ENCODE peak calls at places on chromosomes 4 and X, in five cellular contexts. One of them, this sample, is unnamed. For H3K36me3, the result is how much of the 10 kb centered on the place peaks cover.

GRCh38 chr4:36551697-36552214 is 270.3 kb downstream of the DTHD1 start:
- DNase-seq in breast epithelium: no peak
- DNase-seq in endodermal cell: no peak
- DNase-seq in right lobe of liver: no peak
- DNase-seq in cardiac muscle cell: no peak
- DNase-seq in this sample: no peak

GRCh38 chr4:7394681-7395451 is 39.9 kb downstream of the PSAPL1 start:
- DNase-seq in cardiac muscle cell: no peak
- DNase-seq in breast epithelium: peak
- DNase-seq in endodermal cell: peak
- DNase-seq in right lobe of liver: no peak
- DNase-seq in this sample: no peak

GRCh38 chr4:726816-727215 is 21.2 kb downstream of the PCGF3 start:
- DNase-seq in breast epithelium: no peak
- DNase-seq in cardiac muscle cell: no peak
- DNase-seq in endodermal cell: no peak
- DNase-seq in right lobe of liver: no peak
- DNase-seq in this sample: no peak

GRCh38 chr4:126604273-126604867 is 1028.4 kb upstream of the INTU start:
- DNase-seq in right lobe of liver: no peak
- DNase-seq in cardiac muscle cell: peak
- DNase-seq in breast epithelium: no peak
- DNase-seq in endodermal cell: no peak
- DNase-seq in this sample: no peak

GRCh38 chr4:37601527-37601926 is 84.6 kb downstream of the RELL1 start:
- DNase-seq in endodermal cell: no peak
- DNase-seq in breast epithelium: no peak
- DNase-seq in right lobe of liver: no peak
- DNase-seq in cardiac muscle cell: peak
- DNase-seq in this sample: peak

GRCh38 chrX:96721398-96721797 is 36.8 kb downstream of the DIAPH2 start:
- DNase-seq in breast epithelium: no peak
- DNase-seq in cardiac muscle cell: no peak
- DNase-seq in right lobe of liver: no peak
- DNase-seq in endodermal cell: no peak
- DNase-seq in this sample: no peak

GRCh38 chrX:72305286-72306084 is at the start of gene CITED1:
- DNase-seq in breast epithelium: no peak
- DNase-seq in endodermal cell: peak
- DNase-seq in right lobe of liver: no peak
- DNase-seq in cardiac muscle cell: no peak
- DNase-seq in this sample: no peak

GRCh38 chr4:74583066-74583700 is 138.2 kb downstream of the AREG start:
- DNase-seq in breast epithelium: no peak
- DNase-seq in endodermal cell: no peak
- DNase-seq in right lobe of liver: no peak
- DNase-seq in cardiac muscle cell: no peak
- DNase-seq in this sample: no peak

GRCh38 chr4:107603430-107603829 is 116.6 kb downstream of the PAPSS1 start:
- DNase-seq in breast epithelium: no peak
- DNase-seq in endodermal cell: no peak
- DNase-seq in right lobe of liver: no peak
- DNase-seq in cardiac muscle cell: peak
- DNase-seq in this sample: no peak

GRCh38 chr4:82043081-82043808 is 330.5 kb downstream of the HNRNPD start:
- DNase-seq in right lobe of liver: peak
- DNase-seq in endodermal cell: peak
- DNase-seq in cardiac muscle cell: peak
- DNase-seq in breast epithelium: no peak
- DNase-seq in this sample: peak

GRCh38 chrX:153886915-153887314 is 942 bp upstream of the L1CAM start:
- DNase-seq in right lobe of liver: no peak
- DNase-seq in breast epithelium: no peak
- DNase-seq in endodermal cell: peak
- DNase-seq in cardiac muscle cell: no peak
- DNase-seq in this sample: no peak

GRCh38 chr4:176436500-176436973 is 116.8 kb downstream of the SPCS3 start:
- DNase-seq in endodermal cell: no peak
- DNase-seq in cardiac muscle cell: peak
- DNase-seq in right lobe of liver: no peak
- DNase-seq in breast epithelium: no peak
- DNase-seq in this sample: no peak

GRCh38 chr4:80989921-80990544 is 40.5 kb upstream of the BMP3 start:
- DNase-seq in cardiac muscle cell: peak
- DNase-seq in endodermal cell: peak
- DNase-seq in right lobe of liver: no peak
- DNase-seq in breast epithelium: no peak
- DNase-seq in this sample: peak

GRCh38 chrX:67614414-67614813 is 70.6 kb downstream of the AR start:
- DNase-seq in cardiac muscle cell: peak
- DNase-seq in right lobe of liver: no peak
- DNase-seq in endodermal cell: no peak
- DNase-seq in breast epithelium: no peak
- DNase-seq in this sample: no peak

GRCh38 chr4:153221783-153222161 is 17.5 kb downstream of the TRIM2 start:
- DNase-seq in endodermal cell: no peak
- DNase-seq in cardiac muscle cell: no peak
- DNase-seq in right lobe of liver: no peak
- DNase-seq in breast epithelium: no peak
- DNase-seq in this sample: no peak

GRCh38 chr4:138643827-138644226 is 371.8 kb upstream of the NOCT start:
- DNase-seq in breast epithelium: no peak
- DNase-seq in endodermal cell: no peak
- DNase-seq in cardiac muscle cell: peak
- DNase-seq in right lobe of liver: no peak
- DNase-seq in this sample: no peak

GRCh38 chr4:93302310-93302709 is 526.2 kb upstream of the ATOH1 start:
- DNase-seq in breast epithelium: no peak
- DNase-seq in right lobe of liver: no peak
- DNase-seq in cardiac muscle cell: no peak
- DNase-seq in endodermal cell: no peak
- DNase-seq in this sample: no peak

GRCh38 chrX:56978172-56978571 is 17.2 kb downstream of the SPIN3 start:
- DNase-seq in breast epithelium: peak
- DNase-seq in endodermal cell: peak
- DNase-seq in cardiac muscle cell: peak
- DNase-seq in right lobe of liver: no peak
- DNase-seq in this sample: peak

GRCh38 chr4:142883433-142883832 is 37.3 kb upstream of the INPP4B start:
- DNase-seq in breast epithelium: no peak
- DNase-seq in right lobe of liver: no peak
- DNase-seq in cardiac muscle cell: peak
- DNase-seq in endodermal cell: peak
- DNase-seq in this sample: no peak

GRCh38 chr4:75146223-75146622 is 213.3 kb downstream of the PARM1 start:
- DNase-seq in cardiac muscle cell: no peak
- DNase-seq in endodermal cell: no peak
- DNase-seq in breast epithelium: no peak
- DNase-seq in right lobe of liver: no peak
- DNase-seq in this sample: no peak

GRCh38 chr4:144449623-144450022 is 196.3 kb upstream of the HHIP start:
- DNase-seq in cardiac muscle cell: peak
- DNase-seq in endodermal cell: no peak
- DNase-seq in breast epithelium: no peak
- DNase-seq in right lobe of liver: no peak
- DNase-seq in this sample: peak

GRCh38 chr4:38082424-38083374 is 122.5 kb downstream of the PTTG2 start:
- DNase-seq in cardiac muscle cell: peak
- DNase-seq in breast epithelium: no peak
- DNase-seq in endodermal cell: no peak
- DNase-seq in right lobe of liver: no peak
- DNase-seq in this sample: no peak

GRCh38 chrX:17689971-17690409 is 47.3 kb upstream of the SCML1 start:
- DNase-seq in cardiac muscle cell: peak
- DNase-seq in right lobe of liver: no peak
- DNase-seq in breast epithelium: peak
- DNase-seq in endodermal cell: peak
- DNase-seq in this sample: peak

GRCh38 chr4:96073446-96073845 is 233.6 kb downstream of the PDHA2 start:
- DNase-seq in cardiac muscle cell: no peak
- DNase-seq in breast epithelium: no peak
- DNase-seq in right lobe of liver: no peak
- DNase-seq in endodermal cell: no peak
- DNase-seq in this sample: no peak

DNA sequence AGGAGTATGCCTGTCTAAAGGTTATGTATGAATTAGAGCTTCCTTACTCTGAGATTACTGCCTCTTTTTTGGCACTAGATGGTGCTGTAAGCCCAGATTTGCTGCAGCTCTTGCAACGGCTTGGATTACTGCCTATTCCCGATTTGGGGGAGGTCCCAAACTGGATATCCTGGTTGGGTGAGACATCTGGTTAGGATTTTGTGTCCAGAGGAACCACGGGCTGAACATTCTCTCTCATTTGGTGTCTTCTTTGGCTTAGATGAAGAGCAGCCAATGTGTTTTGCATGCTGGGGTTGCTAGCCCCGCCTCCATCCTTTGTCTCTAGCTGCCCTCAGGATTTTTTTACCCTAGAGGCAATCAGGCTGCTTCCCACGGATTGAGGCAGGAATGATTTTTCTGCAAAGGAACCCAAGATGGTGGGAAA is 31.9 kb downstream of the F8A1 start:
- DNase-seq in endodermal cell: peak
- DNase-seq in right lobe of liver: no peak
- DNase-seq in breast epithelium: peak
- DNase-seq in cardiac muscle cell: peak
- DNase-seq in this sample: peak
- H3K4me3 ChIP-seq in endodermal cell: no peak
- H3K4me3 ChIP-seq in right lobe of liver: peak
- H3K4me3 ChIP-seq in breast epithelium: no peak
- H3K4me3 ChIP-seq in cardiac muscle cell: no peak
- H3K4me3 ChIP-seq in this sample: no peak

GRCh38 chr4:42640613-42641012 is 16.3 kb downstream of the ATP8A1 start:
- DNase-seq in right lobe of liver: no peak
- DNase-seq in endodermal cell: no peak
- DNase-seq in cardiac muscle cell: no peak
- DNase-seq in breast epithelium: no peak
- DNase-seq in this sample: no peak
- H3K36me3 ChIP-seq in right lobe of liver: under half
- H3K36me3 ChIP-seq in endodermal cell: under half
- H3K36me3 ChIP-seq in cardiac muscle cell: under half
- H3K36me3 ChIP-seq in breast epithelium: under half
- H3K36me3 ChIP-seq in this sample: under half

DNA sequence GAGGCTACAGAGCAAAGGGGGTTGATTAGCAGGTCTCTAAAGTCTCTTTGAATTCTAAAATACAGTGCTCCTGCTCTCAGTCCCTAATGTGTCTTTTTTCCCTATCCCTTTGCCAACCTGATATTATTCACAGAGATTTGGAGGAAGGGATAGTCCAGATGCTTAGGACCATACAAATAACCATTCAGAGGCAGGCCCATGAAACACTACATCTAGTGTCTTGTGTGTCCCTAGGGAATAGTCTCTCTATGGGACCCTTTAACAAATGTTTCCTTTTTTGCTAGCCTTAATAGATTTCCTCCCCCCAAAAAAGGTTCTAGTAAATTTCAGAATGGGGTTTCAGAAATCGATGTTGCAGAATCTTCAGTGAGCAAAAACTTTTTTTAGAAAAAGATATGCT is 1.7 kb downstream of the NR0B1 start:
- DNase-seq in breast epithelium: no peak
- DNase-seq in endodermal cell: no peak
- DNase-seq in cardiac muscle cell: no peak
- DNase-seq in right lobe of liver: no peak
- DNase-seq in this sample: no peak
- H3K4me3 ChIP-seq in breast epithelium: no peak
- H3K4me3 ChIP-seq in endodermal cell: peak
- H3K4me3 ChIP-seq in cardiac muscle cell: no peak
- H3K4me3 ChIP-seq in right lobe of liver: no peak
- H3K4me3 ChIP-seq in this sample: no peak

GRCh38 chr4:55438314-55438713 is 42.6 kb downstream of the TMEM165 start:
- DNase-seq in right lobe of liver: no peak
- DNase-seq in endodermal cell: no peak
- DNase-seq in cardiac muscle cell: no peak
- DNase-seq in breast epithelium: no peak
- DNase-seq in this sample: peak
- H3K36me3 ChIP-seq in right lobe of liver: under half
- H3K36me3 ChIP-seq in endodermal cell: half or more
- H3K36me3 ChIP-seq in cardiac muscle cell: half or more
- H3K36me3 ChIP-seq in breast epithelium: under half
- H3K36me3 ChIP-seq in this sample: under half

DNA sequence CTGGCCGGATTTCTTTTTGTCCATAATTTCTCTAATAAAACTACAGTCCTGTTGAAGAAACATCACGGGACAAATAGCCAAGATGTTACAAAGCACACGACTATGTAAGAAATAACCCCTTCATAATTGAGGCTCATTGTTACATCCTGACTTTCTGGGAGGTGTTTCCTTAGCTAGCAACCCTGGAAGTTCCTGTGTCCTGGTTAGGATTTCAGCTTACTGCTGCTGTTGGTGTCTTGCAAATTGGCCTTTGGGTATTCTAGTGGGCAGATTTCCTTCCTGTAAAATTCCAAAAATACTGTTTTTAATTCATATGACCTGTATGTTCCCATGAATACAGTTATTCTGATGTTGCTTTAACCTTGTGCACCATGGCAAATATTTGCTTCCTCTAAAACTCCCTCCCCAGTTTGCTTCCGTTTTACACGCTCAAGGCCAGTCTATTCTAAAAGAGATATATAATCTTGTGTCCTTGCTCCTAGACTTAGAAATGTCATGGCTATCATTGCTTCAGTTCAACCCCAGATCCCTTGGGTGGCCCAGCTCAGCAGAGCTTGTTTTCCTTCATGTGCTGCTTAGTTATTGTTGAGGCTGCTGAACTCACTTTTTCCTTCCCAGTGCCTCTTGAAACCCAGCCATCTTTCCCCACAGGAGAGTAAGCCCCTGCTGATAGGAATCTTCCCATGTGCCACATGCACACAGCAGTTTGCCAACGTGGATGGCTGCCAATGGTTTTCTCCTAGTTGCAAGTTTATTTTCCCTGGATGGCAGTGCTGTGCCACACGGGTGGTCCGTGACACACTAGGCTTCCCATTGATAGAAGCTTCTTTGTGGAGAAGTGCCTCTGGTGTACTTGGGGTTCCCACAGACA is 75.8 kb downstream of the TSPAN7 start:
- DNase-seq in breast epithelium: no peak
- DNase-seq in cardiac muscle cell: no peak
- DNase-seq in endodermal cell: no peak
- DNase-seq in right lobe of liver: peak
- DNase-seq in this sample: no peak
- H3K4me3 ChIP-seq in breast epithelium: no peak
- H3K4me3 ChIP-seq in cardiac muscle cell: no peak
- H3K4me3 ChIP-seq in endodermal cell: no peak
- H3K4me3 ChIP-seq in right lobe of liver: no peak
- H3K4me3 ChIP-seq in this sample: no peak

GRCh38 chr4:112673076-112673475 is 36.1 kb downstream of the LARP7 start:
- DNase-seq in right lobe of liver: no peak
- DNase-seq in cardiac muscle cell: no peak
- DNase-seq in breast epithelium: no peak
- DNase-seq in endodermal cell: no peak
- DNase-seq in this sample: no peak

GRCh38 chr4:112664611-112665010 is 27.7 kb downstream of the LARP7 start:
- DNase-seq in endodermal cell: no peak
- DNase-seq in breast epithelium: no peak
- DNase-seq in cardiac muscle cell: no peak
- DNase-seq in right lobe of liver: no peak
- DNase-seq in this sample: no peak

GRCh38 chr4:112668131-112668530 is 31.2 kb downstream of the LARP7 start:
- DNase-seq in cardiac muscle cell: no peak
- DNase-seq in endodermal cell: no peak
- DNase-seq in right lobe of liver: no peak
- DNase-seq in breast epithelium: no peak
- DNase-seq in this sample: no peak
- H3K36me3 ChIP-seq in cardiac muscle cell: under half
- H3K36me3 ChIP-seq in endodermal cell: under half
- H3K36me3 ChIP-seq in right lobe of liver: under half
- H3K36me3 ChIP-seq in breast epithelium: under half
- H3K36me3 ChIP-seq in this sample: under half